ENCODE peak calls at places on chromosomes 5 and 9, in six cellular contexts. One of them, this sample, is unnamed.

GRCh38 chr9:84950879-84951811 is 281.6 kb downstream of the NTRK2 start:
- DNase-seq in GM12892: no peak
- DNase-seq in NB4: no peak
- DNase-seq in breast epithelium: no peak
- DNase-seq in IMR-90: no peak
- DNase-seq in lower leg skin: no peak
- DNase-seq in this sample: no peak

GRCh38 chr5:37391591-37391990 is 12.5 kb downstream of the WDR70 start:
- DNase-seq in lower leg skin: no peak
- DNase-seq in NB4: no peak
- DNase-seq in breast epithelium: no peak
- DNase-seq in IMR-90: no peak
- DNase-seq in GM12892: no peak
- DNase-seq in this sample: no peak

GRCh38 chr5:17477553-17478265 is 20.3 kb upstream of the TAF11L2 start:
- DNase-seq in breast epithelium: no peak
- DNase-seq in GM12892: no peak
- DNase-seq in lower leg skin: no peak
- DNase-seq in IMR-90: no peak
- DNase-seq in NB4: no peak
- DNase-seq in this sample: no peak

GRCh38 chr9:27460225-27461023 is 63.7 kb upstream of the IFNK start:
- DNase-seq in lower leg skin: no peak
- DNase-seq in IMR-90: no peak
- DNase-seq in GM12892: no peak
- DNase-seq in NB4: peak
- DNase-seq in breast epithelium: no peak
- DNase-seq in this sample: peak

GRCh38 chr5:176740131-176740701 is 70.1 kb upstream of the UNC5A start:
- DNase-seq in NB4: no peak
- DNase-seq in IMR-90: no peak
- DNase-seq in GM12892: no peak
- DNase-seq in breast epithelium: peak
- DNase-seq in lower leg skin: peak
- DNase-seq in this sample: no peak

GRCh38 chr5:114665551-114665950 is 303.7 kb downstream of the KCNN2 start:
- DNase-seq in GM12892: no peak
- DNase-seq in lower leg skin: no peak
- DNase-seq in NB4: no peak
- DNase-seq in IMR-90: no peak
- DNase-seq in breast epithelium: no peak
- DNase-seq in this sample: no peak

GRCh38 chr5:131381011-131381410 is 117.2 kb downstream of the CDC42SE2 start:
- DNase-seq in lower leg skin: no peak
- DNase-seq in IMR-90: peak
- DNase-seq in GM12892: no peak
- DNase-seq in breast epithelium: no peak
- DNase-seq in NB4: no peak
- DNase-seq in this sample: peak

GRCh38 chr9:115404311-115404710 is 286.4 kb upstream of the TNC start:
- DNase-seq in IMR-90: no peak
- DNase-seq in breast epithelium: no peak
- DNase-seq in GM12892: no peak
- DNase-seq in lower leg skin: no peak
- DNase-seq in NB4: no peak
- DNase-seq in this sample: no peak

DNA sequence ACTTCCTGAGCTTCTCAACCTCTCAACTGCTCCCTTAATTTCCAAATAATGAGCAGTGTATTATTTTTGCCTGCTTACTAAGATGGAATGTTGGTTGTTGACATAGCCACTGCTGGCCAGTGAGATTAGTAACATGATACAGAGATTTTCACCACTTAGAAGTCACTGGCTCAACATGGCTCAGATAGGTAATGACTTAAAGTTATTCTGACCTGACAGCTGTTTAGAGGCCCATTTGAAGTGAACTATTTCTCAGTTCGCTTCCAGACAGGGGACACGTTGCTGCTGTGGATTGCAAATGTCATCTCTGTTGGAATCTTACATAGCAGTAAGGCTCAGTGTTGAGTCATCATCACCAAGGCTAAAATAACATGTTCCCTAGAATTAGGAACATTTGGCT is 490.2 kb downstream of the TLE4 start:
- DNase-seq in NB4: no peak
- DNase-seq in lower leg skin: no peak
- DNase-seq in IMR-90: peak
- DNase-seq in breast epithelium: no peak
- DNase-seq in GM12892: no peak
- DNase-seq in this sample: no peak
- TF ChIP-seq POLR2A in NB4: no peak
- TF ChIP-seq POLR2A in lower leg skin: no peak
- TF ChIP-seq POLR2A in IMR-90: no peak
- TF ChIP-seq POLR2A in breast epithelium: no peak
- TF ChIP-seq POLR2A in GM12892: no peak
- TF ChIP-seq POLR2A in this sample: no peak

GRCh38 chr9:127698985-127699670 is 7.7 kb upstream of the CFAP157 start:
- DNase-seq in IMR-90: peak
- DNase-seq in NB4: no peak
- DNase-seq in lower leg skin: peak
- DNase-seq in GM12892: peak
- DNase-seq in breast epithelium: peak
- DNase-seq in this sample: peak
- TF ChIP-seq POLR2A in IMR-90: no peak
- TF ChIP-seq POLR2A in NB4: no peak
- TF ChIP-seq POLR2A in lower leg skin: no peak
- TF ChIP-seq POLR2A in GM12892: no peak
- TF ChIP-seq POLR2A in breast epithelium: peak
- TF ChIP-seq POLR2A in this sample: peak

GRCh38 chr9:133351908-133352634 is 4.1 kb downstream of the RPL7A start:
- DNase-seq in lower leg skin: no peak
- DNase-seq in breast epithelium: no peak
- DNase-seq in NB4: peak
- DNase-seq in IMR-90: peak
- DNase-seq in GM12892: no peak
- DNase-seq in this sample: peak

GRCh38 chr9:133347985-133348762 is at the start of the genes MED22 and RPL7A:
- DNase-seq in NB4: peak
- DNase-seq in lower leg skin: peak
- DNase-seq in breast epithelium: peak
- DNase-seq in GM12892: peak
- DNase-seq in IMR-90: peak
- DNase-seq in this sample: peak

GRCh38 chr9:133348763-133349573 is 950 bp downstream of the RPL7A start:
- DNase-seq in NB4: no peak
- DNase-seq in IMR-90: no peak
- DNase-seq in breast epithelium: no peak
- DNase-seq in lower leg skin: no peak
- DNase-seq in GM12892: no peak
- DNase-seq in this sample: peak

GRCh38 chr9:133351526-133351907 is 3.5 kb downstream of the RPL7A start:
- DNase-seq in lower leg skin: no peak
- DNase-seq in GM12892: no peak
- DNase-seq in IMR-90: no peak
- DNase-seq in breast epithelium: no peak
- DNase-seq in NB4: no peak
- DNase-seq in this sample: no peak

GRCh38 chr9:133349965-133350624 is 2.1 kb downstream of the RPL7A start:
- DNase-seq in NB4: no peak
- DNase-seq in lower leg skin: no peak
- DNase-seq in breast epithelium: no peak
- DNase-seq in IMR-90: no peak
- DNase-seq in GM12892: no peak
- DNase-seq in this sample: no peak
- TF ChIP-seq POLR2A in NB4: no peak
- TF ChIP-seq POLR2A in lower leg skin: no peak
- TF ChIP-seq POLR2A in breast epithelium: no peak
- TF ChIP-seq POLR2A in IMR-90: no peak
- TF ChIP-seq POLR2A in GM12892: peak
- TF ChIP-seq POLR2A in this sample: no peak

GRCh38 chr9:35035851-35036701 is 36.3 kb downstream of the VCP start:
- DNase-seq in breast epithelium: no peak
- DNase-seq in IMR-90: peak
- DNase-seq in GM12892: peak
- DNase-seq in lower leg skin: no peak
- DNase-seq in NB4: no peak
- DNase-seq in this sample: no peak
- TF ChIP-seq POLR2A in breast epithelium: no peak
- TF ChIP-seq POLR2A in IMR-90: no peak
- TF ChIP-seq POLR2A in GM12892: peak
- TF ChIP-seq POLR2A in lower leg skin: no peak
- TF ChIP-seq POLR2A in NB4: no peak
- TF ChIP-seq POLR2A in this sample: no peak

DNA sequence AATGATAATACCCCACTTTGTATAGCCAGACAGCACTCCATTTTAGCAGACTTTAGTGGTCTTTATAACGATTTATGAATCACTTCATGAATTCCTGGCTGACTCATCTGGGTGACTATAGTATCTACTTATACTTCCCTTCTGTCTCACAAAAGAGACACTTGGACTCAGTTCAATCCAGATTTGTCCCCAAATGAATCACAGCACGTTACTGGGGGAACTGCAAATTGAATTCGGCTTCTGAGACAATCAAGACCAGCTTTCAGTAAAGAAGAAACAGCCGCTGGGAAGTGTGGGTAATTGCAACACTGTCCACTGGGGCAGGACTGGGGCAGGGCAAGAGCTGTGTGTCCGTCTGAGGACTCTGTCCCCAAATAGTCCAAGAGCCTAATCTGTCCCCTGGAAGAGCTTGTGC is 337.3 kb upstream of the RFX3 start:
- DNase-seq in breast epithelium: no peak
- DNase-seq in GM12892: no peak
- DNase-seq in NB4: peak
- DNase-seq in IMR-90: peak
- DNase-seq in lower leg skin: no peak
- DNase-seq in this sample: no peak
- TF ChIP-seq POLR2A in breast epithelium: no peak
- TF ChIP-seq POLR2A in GM12892: no peak
- TF ChIP-seq POLR2A in NB4: no peak
- TF ChIP-seq POLR2A in IMR-90: no peak
- TF ChIP-seq POLR2A in lower leg skin: no peak
- TF ChIP-seq POLR2A in this sample: no peak

GRCh38 chr5:179060116-179061008 is at the start of gene ZNF354C:
- DNase-seq in NB4: no peak
- DNase-seq in lower leg skin: peak
- DNase-seq in breast epithelium: peak
- DNase-seq in GM12892: no peak
- DNase-seq in IMR-90: peak
- DNase-seq in this sample: peak
- TF ChIP-seq POLR2A in NB4: no peak
- TF ChIP-seq POLR2A in lower leg skin: no peak
- TF ChIP-seq POLR2A in breast epithelium: no peak
- TF ChIP-seq POLR2A in GM12892: no peak
- TF ChIP-seq POLR2A in IMR-90: peak
- TF ChIP-seq POLR2A in this sample: no peak

This sample was measured in erythroblast.